ENCODE peak calls at places on chromosomes 3 and 15, in seven cellular contexts. W, U, H, T, R, S and V are unnamed samples.
A peak's percentile ranks its signal among the peaks of the same experiment; 100 is the strongest.

GRCh38 chr3:110430146-110430545 is 641.5 kb upstream of the NECTIN3 start:
- DNase-seq in W (no peak), U (no peak), H (no peak), T (no peak), R (no peak), S (no peak), V (no peak)

GRCh38 chr15:101641134-101641764 is 10.9 kb downstream of the TM2D3 start:
- DNase-seq in W (no peak), U (peak; percentile 68), H (peak; percentile 77), T (peak; percentile 61), R (peak; percentile 34), S (no peak), V (no peak)

GRCh38 chr3:78257956-78258530 is 1218.1 kb downstream of the ROBO2 start:
- DNase-seq in W (no peak), U (no peak), H (no peak), T (no peak), R (no peak), S (no peak), V (no peak)

GRCh38 chr3:197956626-197956988 is 3.4 kb upstream of the LMLN start:
- DNase-seq in W (no peak), U (no peak), H (no peak), T (no peak), R (no peak), S (no peak), V (no peak)

GRCh38 chr3:18556503-18556902 is 131.4 kb upstream of the SATB1 start:
- DNase-seq in W (no peak), U (no peak), H (no peak), T (no peak), R (no peak), S (no peak), V (no peak)

GRCh38 chr3:111151438-111151837 is 79.8 kb downstream of the NECTIN3 start:
- DNase-seq in W (no peak), U (no peak), H (no peak), T (no peak), R (no peak), S (no peak), V (no peak)

GRCh38 chr3:143901105-143901504 is 52.8 kb upstream of the SLC9A9 start:
- DNase-seq in W (no peak), U (no peak), H (no peak), T (no peak), R (peak; percentile 24), S (no peak), V (no peak)

GRCh38 chr15:68210821-68211655 is 5.9 kb upstream of the CALML4 start:
- DNase-seq in W (no peak), U (peak; percentile 72), H (peak; percentile 87), T (no peak), R (no peak), S (no peak), V (no peak)

GRCh38 chr15:61186905-61187865 is 41.9 kb downstream of the RORA start:
- DNase-seq in W (no peak), U (no peak), H (peak; percentile 71), T (no peak), R (no peak), S (peak; percentile 79), V (no peak)

GRCh38 chr3:71903141-71903540 is 118.2 kb upstream of the PROK2 start:
- DNase-seq in W (no peak), U (no peak), H (no peak), T (no peak), R (no peak), S (no peak), V (no peak)

GRCh38 chr15:47477253-47477652 is 240.1 kb upstream of the SEMA6D start:
- DNase-seq in W (no peak), U (no peak), H (no peak), T (no peak), R (no peak), S (no peak), V (no peak)

GRCh38 chr3:141796436-141797166 is 33.4 kb downstream of the GRK7 start:
- DNase-seq in W (no peak), U (no peak), H (no peak), T (no peak), R (no peak), S (no peak), V (no peak)

GRCh38 chr15:45522931-45523331 is 376 bp upstream of the SLC30A4 start:
- DNase-seq in W (no peak), U (no peak), H (no peak), T (peak; percentile 17), R (no peak), S (no peak), V (no peak)

GRCh38 chr15:45535486-45536042 is 13.0 kb upstream of the SLC30A4 start:
- DNase-seq in W (no peak), U (no peak), H (no peak), T (no peak), R (no peak), S (no peak), V (no peak)

GRCh38 chr15:39942101-39942752 is 8.3 kb downstream of the EIF2AK4 start:
- DNase-seq in W (no peak), U (no peak), H (no peak), T (no peak), R (no peak), S (no peak), V (no peak)

GRCh38 chr3:184230603-184231528 is 1.5 kb downstream of the VWA5B2 start:
- DNase-seq in W (no peak), U (no peak), H (no peak), T (no peak), R (no peak), S (peak; percentile 72), V (no peak)

GRCh38 chr3:84968701-84969235 is 10.0 kb downstream of the CADM2 start:
- DNase-seq in W (no peak), U (no peak), H (no peak), T (no peak), R (no peak), S (no peak), V (no peak)

GRCh38 chr3:33440328-33440577 is at the start of gene UBP1:
- DNase-seq in W (peak; percentile 100), U (no peak), H (no peak), T (no peak), R (no peak), S (peak; percentile 100), V (no peak)
- TF ChIP-seq CTCF in W (no peak), U (no peak), H (no peak), T (no peak), R (no peak), S (no peak), V (no peak)

GRCh38 chr3:14210843-14211594 is 32.4 kb downstream of the LSM3 start:
- DNase-seq in W (no peak), U (no peak), H (no peak), T (no peak), R (peak; percentile 47), S (no peak), V (no peak)
- TF ChIP-seq CTCF in W (no peak), U (no peak), H (no peak), T (no peak), R (no peak), S (no peak), V (no peak)

DNA sequence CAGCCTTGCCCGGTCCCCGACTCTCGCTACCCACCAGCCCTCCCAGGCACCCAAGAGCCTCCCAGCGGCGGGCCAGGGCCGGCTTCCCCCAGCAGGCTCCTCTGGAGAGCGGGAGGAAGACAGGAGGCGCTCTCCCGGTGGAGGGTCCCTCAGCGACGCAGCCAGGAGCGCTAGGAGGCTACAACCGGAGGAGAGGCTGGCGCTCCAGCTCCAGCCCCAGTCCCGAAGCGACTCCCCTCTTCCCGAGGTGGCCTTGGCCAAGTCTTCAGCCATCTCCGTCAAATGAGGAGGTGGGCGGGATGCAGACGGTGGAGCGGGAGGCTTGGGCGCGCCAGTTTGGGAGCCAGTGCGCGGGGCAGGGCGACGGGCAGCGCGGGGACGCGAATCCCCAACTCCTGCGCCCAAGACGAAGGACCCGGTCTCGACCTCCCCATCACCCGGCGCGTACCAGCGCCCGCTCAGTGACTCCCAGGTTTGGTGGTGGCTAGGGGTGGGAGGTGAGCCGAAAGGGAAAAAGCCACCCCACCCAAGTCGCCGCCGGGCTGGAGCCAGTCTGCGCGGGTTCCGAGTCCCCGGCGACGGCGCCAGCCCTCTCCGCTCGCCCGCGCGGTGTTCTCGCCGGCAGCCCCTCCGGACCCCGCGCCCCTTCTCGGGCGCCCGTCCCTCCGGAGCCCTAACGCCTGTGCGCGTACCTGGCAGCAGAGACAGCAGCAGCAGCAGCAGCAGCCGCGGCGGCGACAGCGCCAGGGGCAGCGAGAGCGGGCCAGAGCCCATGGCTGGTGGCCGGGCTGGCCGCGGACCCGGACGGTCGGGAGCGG is 566 bp downstream of the CHRNA3 start:
- DNase-seq in W (no peak), U (peak; percentile 70), H (no peak), T (no peak), R (no peak), S (no peak), V (peak; percentile 50)
- TF ChIP-seq CTCF in W (peak; percentile 70), U (peak; percentile 59), H (no peak), T (no peak), R (peak; percentile 22), S (no peak), V (peak; percentile 41)

GRCh38 chr3:29976871-29977270 is 629.5 kb upstream of the TGFBR2 start:
- DNase-seq in W (no peak), U (no peak), H (no peak), T (no peak), R (no peak), S (no peak), V (no peak)
- TF ChIP-seq CTCF in W (no peak), U (no peak), H (no peak), T (no peak), R (no peak), S (no peak), V (no peak)

DNA sequence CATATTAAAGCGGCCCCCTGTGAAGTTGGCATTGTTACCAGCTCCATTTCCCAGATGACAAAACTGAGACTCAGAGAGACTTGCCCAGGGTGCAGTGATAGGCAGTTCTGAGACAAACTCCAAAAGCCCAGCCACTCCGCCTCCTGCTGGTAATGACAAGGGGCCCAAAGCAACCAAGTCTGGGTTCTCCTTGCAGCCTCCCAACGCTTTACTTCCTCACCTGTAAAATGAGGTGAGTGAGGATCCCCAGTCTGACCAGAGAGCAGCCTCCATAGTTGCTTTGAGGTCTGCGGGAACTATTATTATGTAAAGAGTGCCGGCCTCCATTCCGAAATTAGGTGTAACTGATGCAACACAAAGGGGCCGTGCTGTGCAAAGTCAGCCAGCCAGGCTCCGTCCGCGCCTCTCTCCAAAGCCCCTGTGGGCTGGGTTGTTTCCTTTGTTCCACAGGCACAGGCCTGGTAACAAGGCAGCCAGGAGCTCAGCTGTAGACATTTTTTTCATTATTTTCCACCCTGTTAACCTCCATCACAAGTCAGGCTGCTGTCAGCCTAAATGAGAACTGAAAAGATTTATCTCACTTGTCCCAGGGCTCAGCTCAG is 139.1 kb upstream of the RAD18 start:
- DNase-seq in W (no peak), U (no peak), H (no peak), T (no peak), R (no peak), S (no peak), V (no peak)
- TF ChIP-seq CTCF in W (no peak), U (no peak), H (no peak), T (no peak), R (no peak), S (no peak), V (no peak)

DNA sequence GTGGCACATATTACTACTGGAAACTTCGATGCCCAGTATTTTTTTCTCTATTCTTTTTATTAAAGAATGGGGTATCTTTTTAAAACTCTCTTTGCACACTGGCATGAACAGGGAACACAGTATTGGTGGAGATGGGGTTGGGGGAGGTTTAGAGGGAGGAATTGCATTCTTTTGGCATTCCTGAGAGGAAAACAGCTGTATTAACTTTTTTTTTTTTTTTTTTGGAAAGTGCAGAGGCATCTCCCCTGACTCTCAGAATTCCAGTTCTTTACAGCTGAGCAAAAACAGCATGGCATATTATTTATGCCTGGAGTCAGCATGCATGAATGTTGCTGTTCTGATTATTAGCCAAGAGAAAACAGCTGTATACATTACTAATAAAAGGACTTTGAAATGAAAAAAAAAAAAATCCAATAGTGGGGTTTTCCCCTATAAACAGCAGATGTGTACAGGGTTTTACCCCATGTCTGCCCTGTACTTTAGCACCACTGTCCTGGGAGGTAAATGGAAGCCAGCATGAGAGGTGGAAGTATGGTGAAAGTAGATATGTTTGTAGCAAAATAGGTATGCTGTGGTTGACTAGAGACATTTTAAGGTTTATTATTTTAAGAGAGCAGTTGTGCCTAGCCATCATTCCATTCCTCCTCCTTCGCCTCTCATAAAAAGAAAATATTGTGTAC is 132.2 kb downstream of the FNDC3B start:
- DNase-seq in W (no peak), U (no peak), H (no peak), T (no peak), R (no peak), S (no peak), V (no peak)
- TF ChIP-seq CTCF in W (no peak), U (no peak), H (no peak), T (no peak), R (no peak), S (no peak), V (no peak)